ENCODE peak calls at places on chromosome 19, in seven cellular contexts. L is Panc1, A is cardiac muscle cell, N is mucosa of descending colon, V is upper lobe of right lung, P is heart right ventricle, E is AG10803. C is an unnamed sample.

GRCh38 chr19:33702606-33703437 is 81.1 kb downstream of the CHST8 start:
- DNase-seq in L (no peak), A (no peak), N (peak), V (peak), P (no peak), E (no peak), C (no peak)

GRCh38 chr19:55460670-55461258 is 678 bp downstream of the ISOC2 start:
- DNase-seq in L (no peak), A (peak), N (peak), V (peak), P (peak), E (peak), C (peak)

GRCh38 chr19:18648971-18649310 is 12.1 kb downstream of the KLHL26 start:
- DNase-seq in L (no peak), A (peak), N (no peak), V (no peak), P (no peak), E (no peak), C (no peak)

GRCh38 chr19:18541992-18542935 is 1.1 kb downstream of the FKBP8 start:
- DNase-seq in L (no peak), A (no peak), N (no peak), V (no peak), P (no peak), E (no peak), C (no peak)

GRCh38 chr19:45152504-45153338 is 8.1 kb downstream of the NKPD1 start:
- DNase-seq in L (no peak), A (peak), N (peak), V (peak), P (peak), E (peak), C (peak)

GRCh38 chr19:46984077-46985010 is 35.3 kb upstream of the NPAS1 start:
- DNase-seq in L (no peak), A (peak), N (no peak), V (no peak), P (peak), E (peak), C (no peak)

GRCh38 chr19:18460313-18460712 is 22.4 kb upstream of the ISYNA1 start:
- DNase-seq in L (no peak), A (peak), N (peak), V (no peak), P (peak), E (peak), C (no peak)

GRCh38 chr19:1489463-1489971 is 633 bp downstream of the PCSK4 start:
- DNase-seq in L (no peak), A (no peak), N (peak), V (peak), P (no peak), E (no peak), C (peak)

GRCh38 chr19:16367269-16367683 is 42.6 kb downstream of the KLF2 start:
- DNase-seq in L (no peak), A (no peak), N (no peak), V (no peak), P (no peak), E (no peak), C (peak)

GRCh38 chr19:57537953-57538547 is 10.9 kb downstream of the ZNF549 start:
- DNase-seq in L (no peak), A (no peak), N (no peak), V (no peak), P (no peak), E (no peak), C (no peak)

GRCh38 chr19:7257148-7258041 is 36.8 kb downstream of the INSR start:
- DNase-seq in L (peak), A (peak), N (no peak), V (peak), P (no peak), E (peak), C (no peak)

GRCh38 chr19:34837262-34837661 is 64.2 kb upstream of the ZNF599 start:
- DNase-seq in L (no peak), A (peak), N (peak), V (no peak), P (peak), E (no peak), C (no peak)

GRCh38 chr19:5451494-5451893 is 3.7 kb upstream of the ZNRF4 start:
- DNase-seq in L (no peak), A (no peak), N (no peak), V (no peak), P (no peak), E (no peak), C (no peak)

GRCh38 chr19:18756896-18757295 is 34.2 kb downstream of the COMP start:
- DNase-seq in L (no peak), A (no peak), N (no peak), V (peak), P (no peak), E (no peak), C (peak)

GRCh38 chr19:17889609-17890214 is 18.0 kb downstream of the SLC5A5 start:
- DNase-seq in L (no peak), A (peak), N (no peak), V (no peak), P (no peak), E (peak), C (no peak)

GRCh38 chr19:46975918-46976782 is 43.5 kb upstream of the NPAS1 start:
- DNase-seq in L (no peak), A (peak), N (peak), V (peak), P (peak), E (peak), C (peak)

GRCh38 chr19:19595171-19595701 is 23.3 kb downstream of the PBX4 start:
- DNase-seq in L (no peak), A (peak), N (no peak), V (peak), P (no peak), E (peak), C (peak)

GRCh38 chr19:4867534-4868285 is at the start of gene PLIN3:
- DNase-seq in L (peak), A (peak), N (peak), V (peak), P (peak), E (peak), C (peak)

GRCh38 chr19:48492925-48493717 is 18.5 kb downstream of the LMTK3 start:
- DNase-seq in L (peak), A (peak), N (peak), V (peak), P (peak), E (peak), C (peak)

GRCh38 chr19:48493718-48494515 is 17.7 kb downstream of the LMTK3 start:
- DNase-seq in L (no peak), A (no peak), N (no peak), V (no peak), P (no peak), E (no peak), C (no peak)

GRCh38 chr19:48497728-48498575 is 13.7 kb downstream of the LMTK3 start:
- DNase-seq in L (no peak), A (no peak), N (no peak), V (no peak), P (no peak), E (no peak), C (no peak)

GRCh38 chr19:48496959-48497727 is 14.5 kb downstream of the LMTK3 start:
- DNase-seq in L (no peak), A (no peak), N (no peak), V (no peak), P (no peak), E (no peak), C (no peak)

GRCh38 chr19:48495391-48495790 is 16.2 kb downstream of the LMTK3 start:
- DNase-seq in L (no peak), A (no peak), N (no peak), V (no peak), P (no peak), E (peak), C (no peak)
- H3K4me3 ChIP-seq in L (no peak), A (no peak), N (no peak), V (no peak), P (no peak), E (no peak), C (no peak)

DNA sequence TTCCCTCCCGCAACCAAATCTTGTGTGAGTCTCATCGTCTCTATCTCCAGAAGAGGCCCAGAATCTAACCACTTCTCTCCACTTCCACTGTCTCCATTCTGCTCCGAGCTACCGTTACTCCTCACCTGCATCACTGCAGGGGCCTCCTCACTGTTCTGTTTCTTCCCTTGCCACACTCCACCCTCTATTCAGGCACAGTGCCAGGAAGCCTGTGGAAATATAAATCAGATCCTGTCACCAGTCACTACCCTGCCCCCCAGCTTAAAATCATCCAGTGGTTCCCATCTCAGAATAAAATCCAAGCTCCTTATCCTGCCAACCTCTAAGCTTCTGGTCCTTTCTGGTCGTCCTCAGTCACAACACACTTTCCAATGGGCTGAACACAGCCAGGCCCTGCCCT is 24.1 kb downstream of the ZNF175 start:
- DNase-seq in L (no peak), A (no peak), N (no peak), V (no peak), P (no peak), E (no peak), C (no peak)
- H3K4me3 ChIP-seq in L (no peak), A (no peak), N (no peak), V (peak), P (peak), E (peak), C (peak)

DNA sequence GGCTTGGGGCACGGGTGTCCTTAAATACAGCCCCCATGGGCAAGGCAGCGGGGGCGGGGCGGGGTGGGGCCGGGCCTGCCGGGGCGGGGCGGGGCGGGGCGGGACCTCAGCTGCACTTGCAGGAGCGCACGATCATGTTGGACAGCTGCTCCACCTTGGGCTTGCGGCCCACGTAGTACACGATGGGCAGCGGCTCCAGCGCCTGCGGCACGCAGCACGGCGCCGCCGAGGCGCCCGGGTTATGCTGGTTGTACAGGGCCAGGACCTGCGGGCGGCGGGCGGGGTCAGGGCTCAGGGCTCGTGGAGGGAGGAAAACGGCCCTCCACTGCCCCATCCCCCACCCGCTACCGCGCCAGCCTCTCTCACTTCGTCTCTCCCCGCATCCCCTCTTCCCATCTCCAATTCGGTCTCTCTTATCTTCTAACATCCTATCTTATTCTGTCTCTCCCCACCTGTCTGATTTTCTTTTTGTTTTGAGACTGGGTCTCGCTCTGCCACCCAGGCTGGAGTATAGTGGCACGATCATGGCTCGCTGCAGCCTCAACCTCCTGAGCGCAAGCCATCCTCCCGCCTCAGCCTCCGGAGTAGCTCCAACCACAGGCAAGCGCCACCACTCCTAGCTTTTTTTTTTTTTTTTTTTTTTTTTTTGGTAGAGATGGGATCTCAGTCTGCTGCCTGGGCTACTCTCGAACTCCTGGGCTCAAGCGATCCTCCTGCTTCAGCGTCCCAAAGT is 21.1 kb downstream of the CCDC97 start:
- DNase-seq in L (no peak), A (no peak), N (no peak), V (no peak), P (no peak), E (no peak), C (no peak)
- H3K4me3 ChIP-seq in L (no peak), A (no peak), N (no peak), V (no peak), P (no peak), E (no peak), C (no peak)

GRCh38 chr19:39335168-39335567 is 675 bp downstream of the GMFG start:
- DNase-seq in L (no peak), A (no peak), N (no peak), V (no peak), P (no peak), E (no peak), C (no peak)
- H3K4me3 ChIP-seq in L (no peak), A (no peak), N (no peak), V (peak), P (peak), E (no peak), C (peak)

DNA sequence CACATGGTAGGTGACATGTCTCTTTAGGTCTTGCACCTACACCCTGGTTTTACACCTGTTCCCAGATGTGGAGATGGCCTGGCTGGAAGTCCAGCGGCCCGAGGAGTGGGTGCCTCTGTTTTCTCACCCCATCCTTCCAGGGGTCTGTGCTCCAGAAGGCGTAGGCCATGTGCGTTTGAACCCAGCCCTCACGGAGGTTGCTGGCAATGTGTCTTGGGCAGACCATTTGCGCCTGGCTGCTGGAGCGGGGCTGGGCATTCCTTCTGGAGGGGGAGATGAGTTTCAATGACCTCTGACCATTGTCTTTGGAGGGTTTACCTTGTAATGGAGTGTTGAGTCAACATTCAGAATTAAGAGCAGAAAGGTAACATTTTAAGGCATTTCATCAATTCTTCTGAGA is 54.8 kb upstream of the ZNF536 start:
- DNase-seq in L (no peak), A (no peak), N (no peak), V (no peak), P (no peak), E (no peak), C (no peak)
- H3K4me3 ChIP-seq in L (no peak), A (no peak), N (no peak), V (no peak), P (no peak), E (no peak), C (no peak)

GRCh38 chr19:423691-424466 is 14.9 kb upstream of the C2CD4C start:
- DNase-seq in L (no peak), A (no peak), N (no peak), V (no peak), P (no peak), E (no peak), C (no peak)
- H3K4me3 ChIP-seq in L (no peak), A (no peak), N (no peak), V (no peak), P (no peak), E (no peak), C (no peak)

GRCh38 chr19:14433454-14434156 is 499 bp downstream of the PKN1 start:
- DNase-seq in L (no peak), A (no peak), N (peak), V (peak), P (no peak), E (no peak), C (peak)

GRCh38 chr19:14435320-14436050 is 2.4 kb downstream of the PKN1 start:
- DNase-seq in L (no peak), A (no peak), N (no peak), V (no peak), P (no peak), E (no peak), C (no peak)

GRCh38 chr19:14432817-14433453 is at the start of gene PKN1:
- DNase-seq in L (no peak), A (peak), N (peak), V (peak), P (peak), E (peak), C (peak)

GRCh38 chr19:14434157-14434501 is 1.0 kb downstream of the PKN1 start:
- DNase-seq in L (no peak), A (no peak), N (no peak), V (no peak), P (no peak), E (no peak), C (no peak)

DNA sequence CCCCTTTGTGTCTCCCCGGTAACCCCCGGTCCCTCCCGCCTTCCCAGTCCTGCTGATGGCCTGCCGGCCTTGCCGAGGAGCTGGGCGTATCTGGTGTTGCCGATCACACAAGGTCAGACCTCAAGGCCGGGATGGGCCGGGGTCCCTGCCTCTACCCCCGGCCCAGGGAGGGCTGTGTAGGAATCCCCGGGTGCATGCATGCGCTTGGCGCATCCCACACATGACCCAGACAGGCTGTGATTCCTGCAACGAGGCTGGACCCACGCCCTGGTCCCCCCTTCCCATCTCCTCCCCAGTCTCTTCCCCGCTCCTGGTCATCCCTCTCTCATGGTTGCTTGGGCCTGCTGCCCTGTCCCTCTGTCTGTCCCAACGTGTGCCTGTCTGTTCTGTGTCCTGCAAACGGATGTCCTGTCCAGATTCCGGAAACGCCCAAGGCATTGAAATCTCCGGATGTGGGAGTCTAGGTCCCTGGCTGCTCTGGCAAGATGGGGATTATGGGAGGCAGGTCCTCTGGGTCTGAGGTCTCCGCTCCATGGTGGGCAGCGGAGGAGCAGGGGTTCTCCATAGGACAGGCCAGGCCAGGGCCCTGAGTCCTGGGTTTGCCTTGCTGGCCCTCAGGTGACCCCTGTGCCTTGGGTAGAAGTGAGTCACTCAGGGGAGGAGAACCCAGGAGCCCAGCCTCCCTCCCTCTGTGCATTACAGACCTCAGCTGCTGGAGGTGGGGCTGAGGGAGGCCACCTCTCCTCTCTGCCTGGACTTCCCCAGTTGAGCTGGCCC is 1.6 kb downstream of the PKN1 start:
- DNase-seq in L (no peak), A (peak), N (peak), V (peak), P (peak), E (peak), C (peak)
- H3K4me3 ChIP-seq in L (peak), A (no peak), N (no peak), V (peak), P (peak), E (peak), C (peak)

DNA sequence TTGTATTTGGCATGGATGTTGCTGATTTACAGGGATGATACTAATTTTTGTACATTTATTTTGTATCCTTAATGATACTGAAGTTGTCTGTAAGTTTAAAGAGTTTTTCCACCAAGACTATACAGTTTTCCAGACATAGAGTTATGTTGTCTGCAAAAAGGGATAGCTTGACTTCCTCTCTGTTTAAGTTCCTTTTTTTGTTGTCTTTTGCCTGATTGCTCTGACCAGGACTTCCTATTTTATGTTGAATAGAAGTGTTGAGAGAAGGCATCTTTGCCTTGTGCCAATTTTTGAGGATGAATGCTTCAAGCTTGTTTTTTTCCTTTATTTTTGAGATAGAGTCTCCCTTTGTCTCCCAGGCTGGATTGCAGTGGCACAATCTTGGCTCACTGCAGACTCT is 36.8 kb upstream of the ZNF681 start:
- DNase-seq in L (no peak), A (no peak), N (no peak), V (no peak), P (no peak), E (no peak), C (no peak)
- H3K4me3 ChIP-seq in L (no peak), A (no peak), N (no peak), V (no peak), P (no peak), E (no peak), C (no peak)